ENCODE peak calls at places on chromosomes 2 and 18, in four cellular contexts. O is A549, R is K562, P is HepG2. G is an unnamed sample.

GRCh38 chr2:238587776-238588660 is 161.3 kb downstream of the ASB1 start:
- DNase-seq in R (no peak), P (no peak), O (no peak), G (no peak)

GRCh38 chr2:10537522-10538195 is 89.5 kb upstream of the ODC1 start:
- DNase-seq in O (no peak), R (no peak), P (no peak), G (no peak)

GRCh38 chr2:72973566-72974435 is 56.5 kb downstream of the EMX1 start:
- DNase-seq in R (peak), P (peak), O (peak), G (peak)

GRCh38 chr2:45876611-45877010 is 225.1 kb downstream of the PRKCE start:
- DNase-seq in R (no peak), O (no peak), P (no peak), G (no peak)

GRCh38 chr2:202377308-202377736 is 1.2 kb downstream of the BMPR2 start:
- DNase-seq in R (no peak), P (peak), O (peak), G (peak)

GRCh38 chr2:29697715-29698114 is 223.7 kb downstream of the ALK start:
- DNase-seq in R (no peak), O (no peak), P (no peak), G (no peak)

GRCh38 chr18:34444622-34445021 is 219.9 kb upstream of the NOL4 start:
- DNase-seq in R (no peak), P (no peak), O (no peak), G (no peak)

GRCh38 chr2:55616509-55617159 is 788 bp downstream of the PPP4R3B start:
- DNase-seq in O (peak), R (peak), P (peak), G (no peak)

GRCh38 chr2:3778016-3778415 is 74.6 kb downstream of the DCDC2C start:
- DNase-seq in P (no peak), R (no peak), O (no peak), G (no peak)

GRCh38 chr2:64036343-64036742 is 17.1 kb upstream of the VPS54 start:
- DNase-seq in R (no peak), O (no peak), P (no peak), G (no peak)

GRCh38 chr2:113173563-113174368 is at the start of gene PSD4:
- DNase-seq in P (no peak), O (no peak), R (peak), G (no peak)

GRCh38 chr2:215851091-215851490 is 162.3 kb downstream of the MREG start:
- DNase-seq in O (no peak), R (no peak), P (no peak), G (no peak)
- TF ChIP-seq HMGXB4 in O (no peak), R (no peak), P (no peak), G (no peak)

GRCh38 chr18:489244-490023 is 11.1 kb downstream of the COLEC12 start:
- DNase-seq in R (no peak), O (no peak), P (no peak), G (no peak)
- TF ChIP-seq HMGXB4 in R (no peak), O (no peak), P (no peak), G (no peak)

GRCh38 chr2:41716497-41716896 is 331.3 kb upstream of the PKDCC start:
- DNase-seq in O (no peak), P (no peak), R (no peak), G (peak)

GRCh38 chr2:41707790-41708451 is 339.9 kb upstream of the PKDCC start:
- DNase-seq in P (no peak), O (no peak), R (no peak), G (no peak)

GRCh38 chr2:41710944-41711343 is 336.9 kb upstream of the PKDCC start:
- DNase-seq in P (no peak), O (no peak), R (no peak), G (no peak)

GRCh38 chr2:41709702-41710599 is 337.9 kb upstream of the PKDCC start:
- DNase-seq in R (no peak), P (no peak), O (no peak), G (no peak)

DNA sequence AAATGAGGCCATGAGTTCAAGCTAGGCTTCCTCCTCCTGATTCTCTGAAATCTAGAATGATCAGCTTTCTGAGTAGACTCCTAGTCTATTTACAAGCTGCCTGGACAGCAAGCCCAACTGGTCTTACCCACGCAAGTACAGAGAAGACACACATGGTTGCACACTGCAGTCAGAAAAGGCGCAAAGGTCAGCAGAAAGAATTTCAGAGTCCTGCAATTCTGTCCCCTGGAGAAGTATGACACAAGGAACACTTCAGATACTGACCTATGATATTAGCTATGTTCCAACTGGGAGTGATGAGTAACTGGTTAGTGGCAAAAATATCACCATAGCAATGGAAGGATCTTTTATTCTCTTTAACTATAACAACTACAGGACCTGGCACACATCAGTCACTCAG is 336.1 kb upstream of the PKDCC start:
- DNase-seq in P (peak), R (no peak), O (no peak), G (no peak)
- TF ChIP-seq HMGXB4 in P (no peak), R (no peak), O (no peak), G (no peak)

GRCh38 chr18:67705748-67706147 is 189.2 kb upstream of the DSEL start:
- DNase-seq in R (no peak), O (peak), P (no peak), G (no peak)

GRCh38 chr18:67715567-67715966 is 199.0 kb upstream of the DSEL start:
- DNase-seq in O (no peak), R (no peak), P (no peak), G (no peak)

DNA sequence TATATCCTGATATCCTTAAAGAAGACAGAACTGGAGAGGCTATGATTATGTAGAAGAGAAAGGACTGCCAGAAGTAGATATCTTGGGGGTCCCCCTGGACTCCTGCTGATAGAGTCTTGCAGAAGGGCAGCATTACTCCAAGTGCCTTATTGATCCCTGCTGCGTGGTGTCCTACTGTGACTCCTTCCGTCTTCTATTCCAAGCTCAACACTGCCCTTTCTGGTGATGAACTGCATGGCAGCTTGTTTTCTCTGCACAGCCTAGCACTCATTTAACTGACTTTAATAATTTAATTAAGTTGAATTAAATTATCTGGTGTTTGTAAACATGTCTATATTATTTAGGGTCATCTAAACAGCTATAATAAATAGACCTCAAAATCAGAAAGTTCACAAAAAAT is 194.1 kb upstream of the DSEL start:
- DNase-seq in P (peak), O (peak), R (no peak), G (peak)
- TF ChIP-seq HMGXB4 in P (no peak), O (no peak), R (no peak), G (no peak)

GRCh38 chr18:38496222-38496810 is 930.7 kb upstream of the CELF4 start:
- DNase-seq in R (no peak), O (no peak), P (no peak), G (no peak)

GRCh38 chr18:38502539-38502938 is 936.9 kb upstream of the CELF4 start:
- DNase-seq in P (no peak), O (no peak), R (no peak), G (no peak)

GRCh38 chr18:38493991-38494559 is 928.5 kb upstream of the CELF4 start:
- DNase-seq in O (no peak), P (no peak), R (no peak), G (no peak)

GRCh38 chr18:38497281-38497680 is 931.7 kb upstream of the CELF4 start:
- DNase-seq in O (no peak), R (no peak), P (no peak), G (no peak)
- TF ChIP-seq HMGXB4 in O (no peak), R (no peak), P (no peak), G (no peak)

DNA sequence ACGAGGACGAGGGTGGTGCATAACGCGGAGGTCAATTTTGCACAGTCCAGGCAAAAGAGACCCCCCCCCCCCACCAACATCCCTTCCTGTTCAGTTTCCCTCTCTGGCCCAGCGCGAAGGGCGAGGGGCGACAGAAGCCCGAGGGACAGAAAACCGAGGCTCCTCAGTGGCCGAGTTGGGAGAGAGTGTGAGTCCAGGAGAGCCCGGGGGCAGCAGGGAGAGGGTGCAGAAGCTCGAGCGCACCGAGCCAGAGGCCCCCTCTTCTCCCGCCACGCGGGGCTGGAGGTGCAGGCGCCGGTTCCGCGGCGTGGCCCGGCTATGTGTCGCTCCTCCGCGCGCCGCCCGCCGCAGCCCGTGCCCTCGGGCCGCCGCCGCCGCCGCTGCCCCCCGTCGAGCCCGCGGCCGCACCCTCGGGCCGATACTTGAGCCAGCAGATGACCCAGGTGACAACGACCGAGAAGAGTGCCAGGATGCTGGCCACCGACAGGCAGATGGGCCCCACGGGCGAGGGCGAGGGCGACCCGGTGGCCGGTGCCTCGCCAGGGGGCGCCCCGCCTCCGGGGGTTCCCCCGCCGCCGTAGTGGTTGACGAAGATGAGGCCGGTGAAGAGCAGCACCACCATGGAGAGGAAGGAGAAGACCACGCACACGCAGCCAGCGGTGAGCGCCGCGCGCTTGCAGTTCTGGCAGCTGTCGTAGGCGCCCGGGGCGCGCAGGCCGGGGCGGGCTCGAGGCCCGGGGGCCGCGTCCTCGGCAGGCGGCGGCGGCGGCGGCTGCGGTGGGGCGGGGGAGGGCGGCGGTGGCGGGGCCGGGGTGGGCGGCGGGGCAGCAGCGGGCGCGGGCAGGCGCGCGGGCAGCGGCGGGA is 20.1 kb upstream of the PAX3 start:
- DNase-seq in P (no peak), O (peak), R (no peak), G (peak)
- TF ChIP-seq HMGXB4 in P (no peak), O (no peak), R (no peak), G (no peak)

GRCh38 chr18:79794851-79795250 is 2.9 kb upstream of the KCNG2 start:
- DNase-seq in P (no peak), R (no peak), O (no peak), G (no peak)

GRCh38 chr18:79795446-79795845 is 2.3 kb upstream of the KCNG2 start:
- DNase-seq in R (no peak), O (no peak), P (peak), G (no peak)

GRCh38 chr18:79792096-79792987 is 5.4 kb upstream of the KCNG2 start:
- DNase-seq in O (no peak), R (no peak), P (no peak), G (no peak)

GRCh38 chr18:79791141-79791972 is 6.4 kb upstream of the KCNG2 start:
- DNase-seq in P (peak), O (peak), R (no peak), G (no peak)

GRCh38 chr18:79792988-79793355 is 4.8 kb upstream of the KCNG2 start:
- DNase-seq in R (no peak), O (no peak), P (no peak), G (no peak)
- TF ChIP-seq HMGXB4 in R (no peak), O (no peak), P (no peak), G (no peak)

GRCh38 chr2:213161759-213162514 is 10.5 kb upstream of the IKZF2 start:
- DNase-seq in P (no peak), O (no peak), R (no peak), G (no peak)
- TF ChIP-seq HMGXB4 in P (no peak), O (no peak), R (no peak), G (no peak)

DNA sequence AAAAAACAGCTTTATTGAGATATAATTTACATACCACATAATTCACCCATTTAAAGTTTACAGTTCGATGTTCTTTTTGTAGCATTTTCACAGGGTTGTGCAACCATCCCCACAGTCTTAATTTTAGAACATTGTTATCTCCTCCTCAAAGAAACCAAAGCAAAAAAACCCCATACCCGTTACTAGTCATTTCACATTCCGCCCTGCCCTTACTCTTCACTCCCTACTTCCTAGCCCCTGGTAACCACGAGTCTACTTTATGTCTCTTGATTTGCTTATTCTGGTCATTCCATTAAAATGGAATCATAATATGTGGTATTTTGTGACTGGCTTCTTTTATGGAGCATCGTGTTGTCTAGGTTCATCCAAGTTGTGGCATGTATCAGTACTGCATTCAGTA is 137.7 kb downstream of the TANC1 start:
- DNase-seq in O (no peak), P (no peak), R (no peak), G (no peak)
- TF ChIP-seq HMGXB4 in O (no peak), P (no peak), R (no peak), G (no peak)

DNA sequence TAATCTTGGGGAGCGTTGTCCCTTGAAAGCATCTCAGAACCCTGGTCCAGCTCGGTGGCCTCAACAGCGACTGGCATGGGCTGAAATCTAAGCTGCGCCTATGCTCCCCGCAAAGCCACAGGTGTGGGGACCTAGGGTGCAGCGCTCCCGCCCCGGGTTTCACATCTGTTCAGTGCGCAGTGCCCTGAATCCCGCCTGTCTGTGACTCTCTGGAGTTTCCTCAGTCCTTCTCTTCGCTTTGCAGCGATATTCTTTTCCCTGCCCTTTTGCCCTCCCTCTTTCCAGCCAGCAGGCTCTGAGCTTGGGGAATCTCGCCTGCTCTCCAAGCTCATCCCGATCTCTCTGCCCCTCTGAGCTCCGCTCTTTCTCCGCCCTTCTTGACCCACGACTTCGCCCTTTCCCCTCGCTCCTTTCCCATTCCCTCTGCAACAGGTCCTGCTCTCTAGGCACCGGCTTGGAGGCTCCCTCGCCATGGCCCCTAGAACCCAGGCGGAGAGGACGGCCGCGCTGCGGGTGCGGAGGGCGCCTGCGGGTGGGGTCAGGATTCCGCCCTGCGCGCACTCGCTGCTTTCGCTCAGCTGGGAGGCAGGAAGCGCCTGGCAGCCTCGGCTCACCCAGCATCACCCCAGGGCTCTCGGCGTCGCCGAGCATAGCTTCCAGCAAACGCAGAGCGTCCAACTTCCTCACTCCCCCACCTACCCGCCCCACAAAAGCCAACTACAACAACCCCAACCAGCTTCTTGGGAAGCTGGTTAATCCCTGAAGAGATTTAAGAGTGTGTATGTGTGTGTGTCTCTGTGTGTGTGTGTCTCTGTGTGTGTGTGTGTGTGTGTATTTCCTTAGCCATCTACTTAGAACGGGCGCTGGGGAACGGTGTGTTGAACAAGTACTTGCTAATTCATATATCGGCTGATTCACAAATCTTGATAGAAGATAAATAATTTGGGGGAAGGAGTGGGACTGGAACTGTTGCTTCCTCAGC is 1.1 kb downstream of the GRP start:
- DNase-seq in O (no peak), P (no peak), R (no peak), G (peak)
- TF ChIP-seq HMGXB4 in O (no peak), P (no peak), R (no peak), G (no peak)

G was measured in WTC11.